ENCODE peak calls at places on chromosomes 6 and 20, in five cellular contexts. Q is A549, X is HCT116, N is IMR-90, W is uterus. G is an unnamed sample.

GRCh38 chr6:50815436-50816114 is 3.1 kb upstream of the TFAP2B start:
- DNase-seq in Q (no peak), X (no peak), N (peak; percentile 14), W (no peak), G (no peak)

GRCh38 chr20:31710423-31711250 is 12.0 kb downstream of the BCL2L1 start:
- DNase-seq in Q (no peak), X (no peak), N (no peak), W (no peak), G (peak; percentile 81)

GRCh38 chr20:17281478-17281877 is 54.6 kb downstream of the PCSK2 start:
- DNase-seq in Q (peak; percentile 44), X (peak; percentile 3), N (peak; percentile 19), W (no peak), G (no peak)

GRCh38 chr6:135243871-135244796 is 63.0 kb downstream of the MYB start:
- DNase-seq in Q (no peak), X (no peak), N (no peak), W (no peak), G (no peak)

GRCh38 chr6:141077355-141078333 is 1055.1 kb upstream of the GJE1 start:
- DNase-seq in Q (peak; percentile 43), X (peak; percentile 65), N (no peak), W (no peak), G (no peak)

GRCh38 chr6:38510205-38510604 is 129.5 kb downstream of the BTBD9 start:
- DNase-seq in Q (no peak), X (no peak), N (peak; percentile 73), W (no peak), G (no peak)

GRCh38 chr6:157673596-157673995 is 149.4 kb upstream of the SNX9 start:
- DNase-seq in Q (no peak), X (no peak), N (no peak), W (no peak), G (peak; percentile 56)

GRCh38 chr6:138240476-138241245 is 22.4 kb upstream of the PBOV1 start:
- DNase-seq in Q (no peak), X (no peak), N (no peak), W (no peak), G (no peak)

GRCh38 chr6:27479319-27480182 is 6.6 kb upstream of the ZNF184 start:
- DNase-seq in Q (peak; percentile 87), X (peak; percentile 84), N (peak; percentile 96), W (peak; percentile 89), G (peak; percentile 96)

GRCh38 chr20:32439132-32439829 is 81.2 kb downstream of the ASXL1 start:
- DNase-seq in Q (no peak), X (no peak), N (peak; percentile 92), W (no peak), G (peak; percentile 12)

GRCh38 chr6:72950114-72950860 is 275.0 kb downstream of the KHDC1L start:
- DNase-seq in Q (peak; percentile 64), X (peak; percentile 4), N (peak; percentile 89), W (no peak), G (no peak)

GRCh38 chr20:56171087-56172012 is 77.2 kb upstream of the MC3R start:
- DNase-seq in Q (peak; percentile 29), X (no peak), N (no peak), W (no peak), G (no peak)

GRCh38 chr6:128742900-128743299 is 140.0 kb upstream of the LAMA2 start:
- DNase-seq in Q (no peak), X (no peak), N (no peak), W (no peak), G (no peak)

GRCh38 chr6:99138445-99138844 is 190.7 kb upstream of the FBXL4 start:
- DNase-seq in Q (no peak), X (no peak), N (no peak), W (no peak), G (no peak)

GRCh38 chr6:49528571-49528970 is 21.9 kb upstream of the C6orf141 start:
- DNase-seq in Q (no peak), X (no peak), N (no peak), W (no peak), G (no peak)

GRCh38 chr6:33985947-33986346 is 159.9 kb downstream of the GRM4 start:
- DNase-seq in Q (no peak), X (no peak), N (no peak), W (no peak), G (no peak)

GRCh38 chr6:53986165-53986720 is 125.0 kb upstream of the MLIP start:
- DNase-seq in Q (peak; percentile 39), X (peak; percentile 34), N (peak; percentile 70), W (no peak), G (no peak)

GRCh38 chr6:105492706-105493673 is 90.1 kb upstream of the PREP start:
- DNase-seq in Q (peak; percentile 23), X (no peak), N (peak; percentile 47), W (no peak), G (no peak)

GRCh38 chr6:45881705-45882435 is 133.8 kb downstream of the CLIC5 start:
- DNase-seq in Q (no peak), X (no peak), N (no peak), W (no peak), G (no peak)

GRCh38 chr6:168062346-168063289 is 16.4 kb downstream of the FRMD1 start:
- DNase-seq in Q (no peak), X (no peak), N (no peak), W (no peak), G (no peak)

GRCh38 chr6:148800535-148800934 is 53.7 kb downstream of the UST start:
- DNase-seq in Q (no peak), X (no peak), N (peak; percentile 28), W (no peak), G (no peak)

GRCh38 chr6:74931567-74931966 is 274.3 kb downstream of the COL12A1 start:
- DNase-seq in Q (no peak), X (no peak), N (peak; percentile 86), W (no peak), G (no peak)

GRCh38 chr6:24933868-24934401 is 1.8 kb downstream of the RIPOR2 start:
- DNase-seq in Q (peak; percentile 35), X (peak; percentile 57), N (no peak), W (no peak), G (no peak)

GRCh38 chr20:5784735-5785134 is 34.5 kb downstream of the SHLD1 start:
- DNase-seq in Q (peak; percentile 35), X (no peak), N (no peak), W (no peak), G (no peak)

GRCh38 chr20:33869283-33869682 is 58.1 kb downstream of the CHMP4B start:
- DNase-seq in Q (no peak), X (no peak), N (no peak), W (no peak), G (no peak)

GRCh38 chr6:24831771-24832718 is 33.3 kb upstream of the ARMH2 start:
- DNase-seq in Q (no peak), X (no peak), N (peak; percentile 40), W (no peak), G (no peak)

GRCh38 chr6:4074478-4075235 is 4.3 kb downstream of the FAM217A start:
- DNase-seq in Q (no peak), X (no peak), N (no peak), W (no peak), G (no peak)

GRCh38 chr6:7639427-7639826 is 49.4 kb downstream of the SNRNP48 start:
- DNase-seq in Q (no peak), X (no peak), N (no peak), W (no peak), G (no peak)

GRCh38 chr6:4935486-4935885 is 68.4 kb downstream of the RPP40 start:
- DNase-seq in Q (no peak), X (no peak), N (no peak), W (no peak), G (no peak)

GRCh38 chr6:162337412-162337811 is 390.2 kb downstream of the PRKN start:
- DNase-seq in Q (no peak), X (no peak), N (no peak), W (no peak), G (no peak)

GRCh38 chr6:95099410-95099809 is 477.9 kb upstream of the MANEA start:
- DNase-seq in Q (no peak), X (no peak), N (no peak), W (no peak), G (no peak)

GRCh38 chr6:149862901-149863595 is 1.1 kb downstream of the LRP11 start:
- DNase-seq in Q (peak; percentile 69), X (no peak), N (peak; percentile 57), W (peak; percentile 58), G (peak; percentile 95)

GRCh38 chr6:169895000-169895759 is 143.8 kb downstream of the ERMARD start:
- DNase-seq in Q (no peak), X (no peak), N (no peak), W (no peak), G (peak; percentile 20)

GRCh38 chr6:155349129-155349528 is 34.8 kb upstream of the TFB1M start:
- DNase-seq in Q (no peak), X (no peak), N (peak; percentile 67), W (no peak), G (no peak)

GRCh38 chr6:101879782-101880181 is 486.3 kb downstream of the GRIK2 start:
- DNase-seq in Q (no peak), X (no peak), N (no peak), W (no peak), G (no peak)

GRCh38 chr6:135496805-135497411 is 632 bp downstream of the AHI1 start:
- DNase-seq in Q (no peak), X (no peak), N (no peak), W (no peak), G (no peak)

GRCh38 chr20:17298751-17299150 is 71.9 kb downstream of the PCSK2 start:
- DNase-seq in Q (no peak), X (no peak), N (no peak), W (no peak), G (no peak)

GRCh38 chr6:17032595-17033591 is 69.0 kb upstream of the STMND1 start:
- DNase-seq in Q (peak; percentile 40), X (no peak), N (peak; percentile 95), W (peak; percentile 80), G (peak; percentile 95)

GRCh38 chr6:36123270-36124139 is 6.8 kb upstream of the MAPK13 start:
- DNase-seq in Q (peak; percentile 73), X (peak; percentile 58), N (peak; percentile 69), W (peak; percentile 78), G (peak; percentile 73)

GRCh38 chr6:32642707-32643106 is 5.5 kb downstream of the HLA-DQA1 start:
- DNase-seq in Q (no peak), X (no peak), N (no peak), W (no peak), G (no peak)
- TF ChIP-seq POLR2A in Q (no peak), X (no peak), N (no peak), W (no peak), G (no peak)

GRCh38 chr20:45328451-45328850 is 19.8 kb downstream of the SDC4 start:
- DNase-seq in Q (no peak), X (no peak), N (no peak), W (no peak), G (no peak)
- TF ChIP-seq POLR2A in Q (no peak), X (no peak), N (no peak), W (no peak), G (no peak)

GRCh38 chr6:22896716-22897115 is 327.4 kb downstream of the HDGFL1 start:
- DNase-seq in Q (no peak), X (no peak), N (no peak), W (no peak), G (no peak)
- TF ChIP-seq POLR2A in Q (no peak), X (no peak), N (no peak), W (no peak), G (no peak)

DNA sequence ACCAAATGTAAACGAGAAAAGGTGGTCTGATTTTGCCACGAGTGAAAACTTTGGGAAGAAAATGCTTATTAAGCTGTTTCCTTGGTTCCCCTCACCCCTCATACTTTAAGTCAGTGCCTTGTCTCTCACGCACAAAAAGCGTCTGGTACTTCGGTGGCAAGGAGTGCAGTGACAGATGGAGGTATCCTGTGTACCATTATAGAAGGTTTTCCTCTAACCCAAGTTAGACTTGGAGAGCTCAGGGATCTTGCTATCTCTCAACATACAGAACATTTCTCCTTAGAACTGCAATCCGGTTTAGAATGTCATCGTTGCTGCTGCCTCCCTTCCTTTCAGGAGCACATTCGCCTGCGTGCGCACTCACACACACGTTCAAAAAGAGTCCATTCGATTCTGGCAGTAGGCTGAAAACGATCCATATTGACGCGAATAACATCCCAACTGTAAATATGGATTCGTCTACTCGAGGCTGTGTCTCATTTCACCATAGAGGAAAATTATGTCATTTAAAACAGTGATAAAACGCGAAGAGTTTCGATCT is 1.1 kb upstream of the MARCKS start:
- DNase-seq in Q (peak; percentile 38), X (no peak), N (peak; percentile 66), W (no peak), G (peak; percentile 31)
- TF ChIP-seq POLR2A in Q (no peak), X (no peak), N (no peak), W (no peak), G (no peak)